ENCODE peak calls at places on chromosomes 1 and 21, in four cellular contexts. J, K, P and Q are unnamed samples.
A peak's percentile ranks its signal among the peaks of the same experiment; 100 is the strongest.

GRCh38 chr1:41365772-41366427 is 4.7 kb downstream of the FOXO6 start:
- DNase-seq in J (no peak), K (no peak), P (peak; percentile 73), Q (peak; percentile 37)

GRCh38 chr1:91697322-91698260 is 188.4 kb downstream of the TGFBR3 start:
- DNase-seq in J (no peak), K (no peak), P (no peak), Q (peak; percentile 9)

GRCh38 chr1:54378157-54378883 is 27.9 kb downstream of the SSBP3 start:
- DNase-seq in J (no peak), K (no peak), P (no peak), Q (no peak)

GRCh38 chr1:228927947-228928898 is 192.9 kb downstream of the RHOU start:
- DNase-seq in J (no peak), K (no peak), P (no peak), Q (no peak)

GRCh38 chr21:45029298-45029967 is 44.9 kb upstream of the ADARB1 start:
- DNase-seq in J (no peak), K (peak; percentile 19), P (no peak), Q (no peak)

GRCh38 chr1:20994176-20994575 is 182.5 kb downstream of the EIF4G3 start:
- DNase-seq in J (no peak), K (no peak), P (no peak), Q (no peak)

GRCh38 chr1:99645199-99645598 is 714 bp upstream of the PALMD start:
- DNase-seq in J (peak; percentile 54), K (peak; percentile 28), P (peak; percentile 60), Q (no peak)

GRCh38 chr21:38853421-38853919 is 47.7 kb downstream of the ETS2 start:
- DNase-seq in J (no peak), K (no peak), P (no peak), Q (no peak)

GRCh38 chr1:42319128-42319851 is 15.7 kb downstream of the FOXJ3 start:
- DNase-seq in J (no peak), K (no peak), P (no peak), Q (peak; percentile 27)

GRCh38 chr21:42009018-42009830 is 936 bp downstream of the ZBTB21 start:
- DNase-seq in J (peak; percentile 45), K (no peak), P (peak; percentile 53), Q (peak; percentile 36)

GRCh38 chr1:209587778-209588177 is 4.3 kb downstream of the CAMK1G start:
- DNase-seq in J (no peak), K (no peak), P (no peak), Q (no peak)

GRCh38 chr1:52857443-52857842 is 14.9 kb downstream of the ZYG11A start:
- DNase-seq in J (no peak), K (no peak), P (no peak), Q (no peak)

GRCh38 chr1:59005491-59006308 is 221.9 kb upstream of the JUN start:
- DNase-seq in J (no peak), K (no peak), P (no peak), Q (no peak)

GRCh38 chr1:94093351-94093750 is 27.6 kb downstream of the ABCA4 start:
- DNase-seq in J (no peak), K (no peak), P (no peak), Q (no peak)

GRCh38 chr1:94095112-94095637 is 25.8 kb downstream of the ABCA4 start:
- DNase-seq in J (peak; percentile 87), K (peak; percentile 88), P (peak; percentile 66), Q (no peak)

GRCh38 chr1:94094466-94095111 is 26.4 kb downstream of the ABCA4 start:
- DNase-seq in J (peak; percentile 83), K (peak; percentile 64), P (peak; percentile 83), Q (no peak)

GRCh38 chr1:94092210-94092613 is 28.7 kb downstream of the ABCA4 start:
- DNase-seq in J (peak; percentile 84), K (no peak), P (no peak), Q (peak; percentile 68)

GRCh38 chr1:94093996-94094395 is 27.0 kb downstream of the ABCA4 start:
- DNase-seq in J (no peak), K (no peak), P (peak; percentile 46), Q (no peak)
- H3K27ac ChIP-seq in J (peak overlapping the region; percentile 84), K (peak overlapping the region; percentile 85), P (peak overlapping the region; percentile 94), Q (no peak overlapping the region)

GRCh38 chr1:16082283-16083038 is 9.0 kb upstream of the FAM131C start:
- DNase-seq in J (peak; percentile 57), K (peak; percentile 44), P (peak; percentile 58), Q (peak; percentile 20)

GRCh38 chr1:16078925-16079656 is 5.6 kb upstream of the FAM131C start:
- DNase-seq in J (peak; percentile 76), K (peak; percentile 74), P (peak; percentile 82), Q (peak; percentile 73)

GRCh38 chr1:16081636-16082035 is 8.2 kb upstream of the FAM131C start:
- DNase-seq in J (no peak), K (no peak), P (no peak), Q (no peak)

GRCh38 chr1:16083486-16083885 is 10.0 kb upstream of the FAM131C start:
- DNase-seq in J (no peak), K (no peak), P (no peak), Q (no peak)

GRCh38 chr1:16080422-16081150 is 7.1 kb upstream of the FAM131C start:
- DNase-seq in J (no peak), K (no peak), P (no peak), Q (no peak)
- H3K4me1 ChIP-seq in J (peaks cover 69% of the 10 kb centered on the region), K (peaks cover 5% of the 10 kb centered on the region), P (peaks cover 29% of the 10 kb centered on the region), Q (peaks cover 12% of the 10 kb centered on the region)

GRCh38 chr1:81797701-81798100 is 3.0 kb upstream of the ADGRL2 start:
- DNase-seq in J (no peak), K (no peak), P (no peak), Q (no peak)
- H3K27me3 ChIP-seq in J (no peaks in the 10 kb centered on the region), K (no peaks in the 10 kb centered on the region), P (no peaks in the 10 kb centered on the region), Q (no peaks in the 10 kb centered on the region)

GRCh38 chr1:12097321-12097720 is 34.2 kb downstream of the TNFRSF8 start:
- DNase-seq in J (no peak), K (no peak), P (no peak), Q (no peak)

GRCh38 chr1:12099610-12100009 is 36.5 kb downstream of the TNFRSF8 start:
- DNase-seq in J (no peak), K (no peak), P (no peak), Q (no peak)

GRCh38 chr1:12102066-12102465 is 39.0 kb downstream of the TNFRSF8 start:
- DNase-seq in J (no peak), K (no peak), P (no peak), Q (no peak)

GRCh38 chr1:12098786-12099185 is 35.7 kb downstream of the TNFRSF8 start:
- DNase-seq in J (no peak), K (no peak), P (no peak), Q (no peak)

GRCh38 chr1:12100071-12100470 is 37.0 kb downstream of the TNFRSF8 start:
- DNase-seq in J (no peak), K (no peak), P (no peak), Q (no peak)
- H3K27ac ChIP-seq in J (no peak overlapping the region), K (no peak overlapping the region), P (no peak overlapping the region), Q (no peak overlapping the region)

DNA sequence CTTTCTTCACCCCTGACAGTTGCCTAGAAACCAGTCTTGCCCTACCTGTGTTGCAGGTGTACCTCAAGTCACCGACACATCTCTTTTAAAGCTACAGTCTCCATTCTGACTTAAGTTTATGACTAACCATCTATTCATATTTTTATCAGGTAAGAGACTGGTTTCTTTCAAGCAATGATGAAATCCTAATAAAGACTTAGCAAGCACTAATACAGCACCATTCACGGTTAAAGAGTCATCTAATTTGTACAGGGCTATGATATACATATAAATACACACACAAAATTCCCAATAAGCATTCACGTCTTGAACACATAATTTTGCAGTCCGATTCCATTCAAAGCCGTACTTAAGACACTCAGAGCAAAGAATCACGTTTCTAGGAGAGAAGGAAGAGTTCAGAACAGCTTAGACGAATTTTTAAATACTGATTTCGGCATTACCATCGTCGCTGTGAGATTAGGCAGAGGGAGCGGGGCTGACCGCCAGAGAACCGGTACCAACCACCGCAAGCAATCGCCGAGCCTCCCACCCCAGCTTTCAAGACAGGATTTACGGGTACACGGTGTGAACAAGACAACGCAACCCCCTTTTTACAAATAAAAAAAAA is 943 bp downstream of the ERRFI1 start:
- DNase-seq in J (no peak), K (no peak), P (peak; percentile 9), Q (no peak)
- H3K4me1 ChIP-seq in J (peaks cover 51% of the 10 kb centered on the region), K (peaks cover 12% of the 10 kb centered on the region), P (peaks cover 61% of the 10 kb centered on the region), Q (peaks cover 12% of the 10 kb centered on the region)